ENCODE peak calls at places on chromosome 15, in seven cellular contexts. One of them, this sample, is unnamed.

GRCh38 chr15:38154837-38155236 is 97.8 kb upstream of the SPRED1 start:
- DNase-seq in ovary: no peak
- DNase-seq in aorta: no peak
- DNase-seq in psoas muscle: no peak
- DNase-seq in body of pancreas: no peak
- DNase-seq in heart right ventricle: no peak
- DNase-seq in Peyer's patch: no peak
- DNase-seq in this sample: no peak

GRCh38 chr15:52337198-52337853 is 41.7 kb upstream of the MYO5C start:
- DNase-seq in ovary: no peak
- DNase-seq in aorta: no peak
- DNase-seq in psoas muscle: no peak
- DNase-seq in body of pancreas: no peak
- DNase-seq in heart right ventricle: no peak
- DNase-seq in Peyer's patch: no peak
- DNase-seq in this sample: peak; percentile 21

GRCh38 chr15:92091155-92091734 is 237.7 kb downstream of the SLCO3A1 start:
- DNase-seq in ovary: peak; percentile 44
- DNase-seq in aorta: no peak
- DNase-seq in psoas muscle: no peak
- DNase-seq in body of pancreas: peak; percentile 49
- DNase-seq in heart right ventricle: peak; percentile 30
- DNase-seq in Peyer's patch: no peak
- DNase-seq in this sample: peak; percentile 84

GRCh38 chr15:72994778-72995177 is 57.5 kb upstream of the NEO1 start:
- DNase-seq in ovary: peak; percentile 70
- DNase-seq in aorta: no peak
- DNase-seq in psoas muscle: peak; percentile 30
- DNase-seq in body of pancreas: no peak
- DNase-seq in heart right ventricle: no peak
- DNase-seq in Peyer's patch: no peak
- DNase-seq in this sample: no peak

GRCh38 chr15:99504071-99504822 is 61.5 kb upstream of the MEF2A start:
- DNase-seq in ovary: no peak
- DNase-seq in aorta: no peak
- DNase-seq in psoas muscle: no peak
- DNase-seq in body of pancreas: no peak
- DNase-seq in heart right ventricle: no peak
- DNase-seq in Peyer's patch: peak; percentile 49
- DNase-seq in this sample: no peak

GRCh38 chr15:50146661-50147060 is 27.6 kb upstream of the ATP8B4 start:
- DNase-seq in ovary: no peak
- DNase-seq in aorta: no peak
- DNase-seq in psoas muscle: no peak
- DNase-seq in body of pancreas: no peak
- DNase-seq in heart right ventricle: no peak
- DNase-seq in Peyer's patch: no peak
- DNase-seq in this sample: no peak

GRCh38 chr15:76840830-76841460 is 64.2 kb downstream of the SCAPER start:
- DNase-seq in ovary: no peak
- DNase-seq in aorta: no peak
- DNase-seq in psoas muscle: no peak
- DNase-seq in body of pancreas: no peak
- DNase-seq in heart right ventricle: no peak
- DNase-seq in Peyer's patch: no peak
- DNase-seq in this sample: peak; percentile 4

GRCh38 chr15:75199347-75199976 is 2.2 kb upstream of the C15orf39 start:
- DNase-seq in ovary: no peak
- DNase-seq in aorta: no peak
- DNase-seq in psoas muscle: no peak
- DNase-seq in body of pancreas: no peak
- DNase-seq in heart right ventricle: no peak
- DNase-seq in Peyer's patch: no peak
- DNase-seq in this sample: no peak

GRCh38 chr15:70422342-70422741 is 324.6 kb upstream of the TLE3 start:
- DNase-seq in ovary: no peak
- DNase-seq in aorta: no peak
- DNase-seq in psoas muscle: no peak
- DNase-seq in body of pancreas: no peak
- DNase-seq in heart right ventricle: no peak
- DNase-seq in Peyer's patch: no peak
- DNase-seq in this sample: no peak

GRCh38 chr15:83565553-83566159 is 88.3 kb upstream of the ADAMTSL3 start:
- DNase-seq in ovary: no peak
- DNase-seq in aorta: no peak
- DNase-seq in psoas muscle: no peak
- DNase-seq in body of pancreas: peak; percentile 17
- DNase-seq in heart right ventricle: no peak
- DNase-seq in Peyer's patch: no peak
- DNase-seq in this sample: peak; percentile 51

GRCh38 chr15:93246266-93247242 is 157.5 kb upstream of the RGMA start:
- DNase-seq in ovary: no peak
- DNase-seq in aorta: no peak
- DNase-seq in psoas muscle: no peak
- DNase-seq in body of pancreas: no peak
- DNase-seq in heart right ventricle: no peak
- DNase-seq in Peyer's patch: no peak
- DNase-seq in this sample: no peak

GRCh38 chr15:56988219-56988618 is 69.8 kb downstream of the TCF12 start:
- DNase-seq in ovary: no peak
- DNase-seq in aorta: no peak
- DNase-seq in psoas muscle: no peak
- DNase-seq in body of pancreas: no peak
- DNase-seq in heart right ventricle: no peak
- DNase-seq in Peyer's patch: no peak
- DNase-seq in this sample: no peak

GRCh38 chr15:31776039-31776438 is 254.3 kb upstream of the CHRNA7 start:
- DNase-seq in ovary: no peak
- DNase-seq in aorta: no peak
- DNase-seq in psoas muscle: no peak
- DNase-seq in body of pancreas: no peak
- DNase-seq in heart right ventricle: no peak
- DNase-seq in Peyer's patch: no peak
- DNase-seq in this sample: no peak

GRCh38 chr15:62453356-62453755 is 288.3 kb upstream of the C2CD4B start:
- DNase-seq in ovary: no peak
- DNase-seq in aorta: no peak
- DNase-seq in psoas muscle: no peak
- DNase-seq in body of pancreas: no peak
- DNase-seq in heart right ventricle: no peak
- DNase-seq in Peyer's patch: no peak
- DNase-seq in this sample: no peak

GRCh38 chr15:61528590-61528929 is 299.5 kb upstream of the RORA start:
- DNase-seq in ovary: no peak
- DNase-seq in aorta: no peak
- DNase-seq in psoas muscle: no peak
- DNase-seq in body of pancreas: no peak
- DNase-seq in heart right ventricle: no peak
- DNase-seq in Peyer's patch: no peak
- DNase-seq in this sample: no peak

GRCh38 chr15:76529911-76530310 is 193.3 kb downstream of the ISL2 start:
- DNase-seq in ovary: no peak
- DNase-seq in aorta: no peak
- DNase-seq in psoas muscle: no peak
- DNase-seq in body of pancreas: no peak
- DNase-seq in heart right ventricle: no peak
- DNase-seq in Peyer's patch: no peak
- DNase-seq in this sample: no peak

GRCh38 chr15:72342385-72342784 is 22.4 kb upstream of the CELF6 start:
- DNase-seq in ovary: no peak
- DNase-seq in aorta: no peak
- DNase-seq in psoas muscle: no peak
- DNase-seq in body of pancreas: peak; percentile 19
- DNase-seq in heart right ventricle: peak; percentile 19
- DNase-seq in Peyer's patch: peak; percentile 36
- DNase-seq in this sample: peak; percentile 83

GRCh38 chr15:83206971-83207621 is 527 bp downstream of the HDGFL3 start:
- DNase-seq in ovary: peak; percentile 60
- DNase-seq in aorta: peak; percentile 87
- DNase-seq in psoas muscle: peak; percentile 47
- DNase-seq in body of pancreas: peak; percentile 21
- DNase-seq in heart right ventricle: peak; percentile 24
- DNase-seq in Peyer's patch: no peak
- DNase-seq in this sample: peak; percentile 86

GRCh38 chr15:61099030-61099800 is 129.9 kb downstream of the RORA start:
- DNase-seq in ovary: no peak
- DNase-seq in aorta: no peak
- DNase-seq in psoas muscle: no peak
- DNase-seq in body of pancreas: no peak
- DNase-seq in heart right ventricle: no peak
- DNase-seq in Peyer's patch: no peak
- DNase-seq in this sample: no peak

GRCh38 chr15:45457215-45457614 is 65.3 kb downstream of the SLC30A4 start:
- DNase-seq in ovary: no peak
- DNase-seq in aorta: no peak
- DNase-seq in psoas muscle: no peak
- DNase-seq in body of pancreas: peak; percentile 20
- DNase-seq in heart right ventricle: no peak
- DNase-seq in Peyer's patch: no peak
- DNase-seq in this sample: peak; percentile 68

GRCh38 chr15:52159645-52160044 is 31.5 kb downstream of the GNB5 start:
- DNase-seq in ovary: no peak
- DNase-seq in aorta: no peak
- DNase-seq in psoas muscle: no peak
- DNase-seq in body of pancreas: no peak
- DNase-seq in heart right ventricle: no peak
- DNase-seq in Peyer's patch: no peak
- DNase-seq in this sample: no peak

GRCh38 chr15:78621810-78622402 is 1.1 kb upstream of the CHRNA3 start:
- DNase-seq in ovary: no peak
- DNase-seq in aorta: no peak
- DNase-seq in psoas muscle: no peak
- DNase-seq in body of pancreas: no peak
- DNase-seq in heart right ventricle: no peak
- DNase-seq in Peyer's patch: no peak
- DNase-seq in this sample: no peak
- H3K4me3 ChIP-seq in ovary: no peak overlapping the region
- H3K4me3 ChIP-seq in aorta: no peak overlapping the region
- H3K4me3 ChIP-seq in psoas muscle: no peak overlapping the region
- H3K4me3 ChIP-seq in body of pancreas: no peak overlapping the region
- H3K4me3 ChIP-seq in heart right ventricle: no peak overlapping the region
- H3K4me3 ChIP-seq in Peyer's patch: no peak overlapping the region
- H3K4me3 ChIP-seq in this sample: no peak overlapping the region

GRCh38 chr15:47715402-47715801 is 1.9 kb upstream of the SEMA6D start:
- DNase-seq in ovary: no peak
- DNase-seq in aorta: no peak
- DNase-seq in psoas muscle: no peak
- DNase-seq in body of pancreas: no peak
- DNase-seq in heart right ventricle: no peak
- DNase-seq in Peyer's patch: no peak
- DNase-seq in this sample: no peak
- H3K27me3 ChIP-seq in ovary: no peaks in the 10 kb centered on the region
- H3K27me3 ChIP-seq in aorta: no peaks in the 10 kb centered on the region
- H3K27me3 ChIP-seq in psoas muscle: no peaks in the 10 kb centered on the region
- H3K27me3 ChIP-seq in body of pancreas: no peaks in the 10 kb centered on the region
- H3K27me3 ChIP-seq in heart right ventricle: no peaks in the 10 kb centered on the region
- H3K27me3 ChIP-seq in Peyer's patch: no peaks in the 10 kb centered on the region
- H3K27me3 ChIP-seq in this sample: peaks cover 25% of the 10 kb centered on the region

GRCh38 chr15:90794538-90794937 is 73.8 kb upstream of the FURIN start:
- DNase-seq in ovary: no peak
- DNase-seq in aorta: no peak
- DNase-seq in psoas muscle: no peak
- DNase-seq in body of pancreas: no peak
- DNase-seq in heart right ventricle: no peak
- DNase-seq in Peyer's patch: no peak
- DNase-seq in this sample: no peak

GRCh38 chr15:90787881-90788280 is 70.7 kb downstream of the BLM start:
- DNase-seq in ovary: no peak
- DNase-seq in aorta: no peak
- DNase-seq in psoas muscle: no peak
- DNase-seq in body of pancreas: no peak
- DNase-seq in heart right ventricle: no peak
- DNase-seq in Peyer's patch: no peak
- DNase-seq in this sample: no peak

GRCh38 chr15:90789496-90789895 is 72.3 kb downstream of the BLM start:
- DNase-seq in ovary: no peak
- DNase-seq in aorta: no peak
- DNase-seq in psoas muscle: no peak
- DNase-seq in body of pancreas: no peak
- DNase-seq in heart right ventricle: no peak
- DNase-seq in Peyer's patch: no peak
- DNase-seq in this sample: no peak

GRCh38 chr15:90790057-90790456 is 72.9 kb downstream of the BLM start:
- DNase-seq in ovary: no peak
- DNase-seq in aorta: no peak
- DNase-seq in psoas muscle: no peak
- DNase-seq in body of pancreas: peak; percentile 91
- DNase-seq in heart right ventricle: no peak
- DNase-seq in Peyer's patch: no peak
- DNase-seq in this sample: no peak

GRCh38 chr15:90790561-90790960 is 73.4 kb downstream of the BLM start:
- DNase-seq in ovary: no peak
- DNase-seq in aorta: no peak
- DNase-seq in psoas muscle: no peak
- DNase-seq in body of pancreas: no peak
- DNase-seq in heart right ventricle: no peak
- DNase-seq in Peyer's patch: no peak
- DNase-seq in this sample: no peak
- H3K36me3 ChIP-seq in ovary: no peaks in the 10 kb centered on the region
- H3K36me3 ChIP-seq in aorta: no peaks in the 10 kb centered on the region
- H3K36me3 ChIP-seq in psoas muscle: no peaks in the 10 kb centered on the region
- H3K36me3 ChIP-seq in body of pancreas: no peaks in the 10 kb centered on the region
- H3K36me3 ChIP-seq in heart right ventricle: no peaks in the 10 kb centered on the region
- H3K36me3 ChIP-seq in Peyer's patch: no peaks in the 10 kb centered on the region
- H3K36me3 ChIP-seq in this sample: peaks cover 11% of the 10 kb centered on the region

DNA sequence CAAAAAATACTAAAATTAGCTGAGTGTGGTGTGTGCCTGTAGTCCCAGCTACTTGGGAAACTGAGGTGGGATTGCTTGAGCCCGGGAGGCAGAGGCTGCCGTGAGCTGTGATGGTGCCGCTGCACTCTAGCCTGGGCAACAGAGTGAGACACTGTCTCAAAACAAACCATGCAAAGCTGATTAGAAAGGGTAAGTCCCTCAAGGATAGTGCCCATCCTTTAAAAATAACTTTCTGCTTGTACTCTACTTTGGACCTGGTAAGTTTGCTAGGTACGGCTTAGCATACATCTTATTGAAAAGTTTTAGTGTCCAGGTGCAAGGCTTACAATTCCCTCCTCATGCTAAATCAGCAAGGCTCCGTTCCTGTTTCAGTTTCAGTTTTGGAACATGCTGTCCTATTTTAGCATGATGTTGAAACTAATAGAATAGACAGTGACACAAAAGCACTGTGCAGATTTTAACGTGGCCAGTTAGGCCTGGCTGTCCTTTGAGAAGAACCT is 21.4 kb downstream of the FEM1B start:
- DNase-seq in ovary: no peak
- DNase-seq in aorta: no peak
- DNase-seq in psoas muscle: no peak
- DNase-seq in body of pancreas: no peak
- DNase-seq in heart right ventricle: peak; percentile 19
- DNase-seq in Peyer's patch: no peak
- DNase-seq in this sample: no peak
- H3K4me3 ChIP-seq in ovary: peak overlapping the region; percentile 16
- H3K4me3 ChIP-seq in aorta: no peak overlapping the region
- H3K4me3 ChIP-seq in psoas muscle: peak overlapping the region; percentile 42
- H3K4me3 ChIP-seq in body of pancreas: no peak overlapping the region
- H3K4me3 ChIP-seq in heart right ventricle: peak overlapping the region; percentile 39
- H3K4me3 ChIP-seq in Peyer's patch: peak overlapping the region; percentile 26
- H3K4me3 ChIP-seq in this sample: no peak overlapping the region

This sample was measured in H7.